ENCODE peak calls at places on chromosome 16, in seven cellular contexts. B, V, C, J, A, S and X are unnamed samples.

GRCh38 chr16:3625911-3626732 is 14.7 kb upstream of the SLX4 start:
- DNase-seq in J (peak; percentile 59), B (no peak), V (no peak), A (peak; percentile 79), S (no peak), C (no peak), X (no peak)

GRCh38 chr16:83338941-83339340 is 468.8 kb upstream of the HSBP1 start:
- DNase-seq in C (no peak), B (no peak), V (no peak), A (no peak), S (no peak), J (peak; percentile 37), X (no peak)

GRCh38 chr16:23494188-23494587 is 16.1 kb downstream of the GGA2 start:
- DNase-seq in S (no peak), C (no peak), B (no peak), J (no peak), A (no peak), V (no peak), X (no peak)

GRCh38 chr16:5791011-5791410 is 693.4 kb upstream of the EEF2KMT start:
- DNase-seq in V (no peak), S (no peak), C (no peak), B (no peak), J (no peak), A (no peak), X (no peak)

GRCh38 chr16:74307383-74307782 is 10.8 kb downstream of the PSMD7 start:
- DNase-seq in V (no peak), J (no peak), C (no peak), A (no peak), S (no peak), B (no peak), X (no peak)

GRCh38 chr16:72908362-72908838 is 139.5 kb downstream of the ZFHX3 start:
- DNase-seq in J (no peak), S (peak; percentile 19), A (no peak), V (no peak), C (no peak), B (no peak), X (no peak)

GRCh38 chr16:82133798-82134197 is 36.2 kb downstream of the MPHOSPH6 start:
- DNase-seq in B (no peak), C (no peak), S (no peak), V (no peak), J (no peak), A (no peak), X (no peak)

GRCh38 chr16:19601083-19601976 is 45.8 kb downstream of the VPS35L start:
- DNase-seq in J (peak; percentile 67), A (peak; percentile 24), S (no peak), B (peak; percentile 65), V (peak; percentile 36), C (no peak), X (peak; percentile 5)

GRCh38 chr16:46731691-46732555 is 16.2 kb downstream of the MYLK3 start:
- DNase-seq in V (no peak), S (no peak), C (peak; percentile 41), A (no peak), J (peak; percentile 73), B (no peak), X (no peak)

GRCh38 chr16:24635900-24636610 is 93.4 kb upstream of the TNRC6A start:
- DNase-seq in J (peak; percentile 98), A (no peak), S (peak; percentile 90), V (no peak), C (peak; percentile 71), B (peak; percentile 84), X (peak; percentile 72)

GRCh38 chr16:48542020-48542473 is 67.9 kb downstream of the N4BP1 start:
- DNase-seq in C (peak; percentile 37), A (peak; percentile 38), J (peak; percentile 75), S (no peak), V (no peak), B (peak; percentile 61), X (no peak)

GRCh38 chr16:49743206-49743470 is 112.8 kb downstream of the ZNF423 start:
- DNase-seq in S (no peak), V (no peak), C (no peak), A (no peak), B (no peak), J (no peak), X (no peak)

GRCh38 chr16:4142268-4142667 is 26.0 kb upstream of the ADCY9 start:
- DNase-seq in J (no peak), V (no peak), C (no peak), A (no peak), S (no peak), B (no peak), X (no peak)

GRCh38 chr16:86604436-86605220 is 26.3 kb downstream of the FOXL1 start:
- DNase-seq in B (no peak), J (no peak), A (peak; percentile 45), C (no peak), S (no peak), V (no peak), X (no peak)

GRCh38 chr16:59574296-59574695 is 840.2 kb upstream of the GOT2 start:
- DNase-seq in V (no peak), S (no peak), A (no peak), C (no peak), B (no peak), J (no peak), X (no peak)

GRCh38 chr16:52925143-52925542 is 127.6 kb downstream of the CHD9NB start:
- DNase-seq in C (no peak), J (no peak), A (no peak), V (no peak), S (no peak), B (no peak), X (no peak)

GRCh38 chr16:57696240-57696639 is 1.6 kb downstream of the DRC7 start:
- DNase-seq in C (no peak), V (no peak), J (no peak), A (no peak), S (no peak), B (no peak), X (no peak)

GRCh38 chr16:66521951-66522771 is 27.8 kb downstream of the TK2 start:
- DNase-seq in J (peak; percentile 83), B (no peak), C (no peak), A (peak; percentile 14), V (peak; percentile 90), S (no peak), X (peak; percentile 97)

GRCh38 chr16:8370374-8371015 is 219.8 kb downstream of the TMEM114 start:
- DNase-seq in S (no peak), J (no peak), V (no peak), A (no peak), C (no peak), B (no peak), X (peak; percentile 12)

GRCh38 chr16:19843371-19843770 is 41.3 kb downstream of the GPRC5B start:
- DNase-seq in V (no peak), S (no peak), C (no peak), J (no peak), A (no peak), B (no peak), X (no peak)

GRCh38 chr16:82016268-82016667 is 5.0 kb upstream of the SDR42E1 start:
- DNase-seq in J (peak; percentile 66), S (no peak), A (no peak), C (peak; percentile 29), B (peak; percentile 14), V (peak; percentile 52), X (no peak)

GRCh38 chr16:82773018-82773417 is 146.2 kb downstream of the CDH13 start:
- DNase-seq in V (no peak), S (no peak), J (peak; percentile 12), B (no peak), A (no peak), C (no peak), X (no peak)

GRCh38 chr16:19833176-19833575 is 51.5 kb downstream of the GPRC5B start:
- DNase-seq in B (no peak), A (no peak), J (peak; percentile 37), V (no peak), S (no peak), C (no peak), X (no peak)

GRCh38 chr16:69171325-69172095 is 15.5 kb upstream of the SNTB2 start:
- DNase-seq in J (peak; percentile 68), V (no peak), B (no peak), S (no peak), C (no peak), A (no peak), X (peak; percentile 76)

GRCh38 chr16:74730049-74730683 is 29.5 kb upstream of the MLKL start:
- DNase-seq in V (no peak), B (no peak), C (no peak), S (no peak), A (no peak), J (no peak), X (no peak)

GRCh38 chr16:24218299-24218698 is 37.8 kb upstream of the CACNG3 start:
- DNase-seq in J (no peak), S (no peak), A (no peak), C (no peak), V (no peak), B (no peak), X (no peak)

DNA sequence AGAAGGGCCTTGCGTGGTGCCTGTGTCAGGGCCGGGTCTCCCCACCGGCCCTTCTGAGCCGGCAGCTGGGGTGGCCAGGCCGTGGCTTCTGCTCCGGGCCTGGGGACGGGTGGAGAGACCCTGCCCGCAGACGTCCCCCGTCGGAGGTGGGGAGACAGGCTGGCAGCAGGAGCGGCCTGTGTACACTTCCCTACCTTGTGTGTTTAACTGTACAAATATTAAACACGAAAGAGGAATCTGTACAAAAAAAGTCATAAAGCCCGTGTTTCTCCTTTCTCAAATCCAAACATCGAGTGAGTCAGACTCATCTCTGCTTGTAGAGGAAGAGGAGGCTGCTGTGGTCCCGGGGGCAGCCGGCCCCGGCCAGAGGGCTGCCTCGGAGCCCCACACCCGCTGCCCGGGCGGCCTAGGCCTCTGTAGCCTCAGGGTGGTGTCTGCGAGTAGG is 2.0 kb downstream of the CACNA1H start:
- DNase-seq in S (no peak), A (no peak), C (no peak), J (no peak), V (no peak), B (no peak), X (no peak)
- H3K4me3 ChIP-seq in S (no peak overlapping the region), A (no peak overlapping the region), C (peak overlapping the region; percentile 35), J (no peak overlapping the region), V (no peak overlapping the region), B (no peak overlapping the region), X (no peak overlapping the region)

GRCh38 chr16:732936-733335 is 6.0 kb downstream of the HAGHL start:
- DNase-seq in S (no peak), B (no peak), A (no peak), J (no peak), C (no peak), V (no peak), X (no peak)
- H3K36me3 ChIP-seq in S (peaks cover 29% of the 10 kb centered on the region), B (peaks cover 83% of the 10 kb centered on the region), A (peaks cover 81% of the 10 kb centered on the region), J (peaks cover 6% of the 10 kb centered on the region), C (no peaks in the 10 kb centered on the region), V (peaks cover 6% of the 10 kb centered on the region), X (peaks cover 2% of the 10 kb centered on the region)

GRCh38 chr16:26765087-26765486 is 301.6 kb upstream of the C16orf82 start:
- DNase-seq in S (no peak), B (no peak), J (no peak), A (peak; percentile 10), C (no peak), V (no peak), X (no peak)
- TF ChIP-seq CTCF in S (no peak), B (peak; percentile 26), J (no peak), A (peak; percentile 53), C (peak; percentile 58), V (peak; percentile 50), X (peak; percentile 13)

DNA sequence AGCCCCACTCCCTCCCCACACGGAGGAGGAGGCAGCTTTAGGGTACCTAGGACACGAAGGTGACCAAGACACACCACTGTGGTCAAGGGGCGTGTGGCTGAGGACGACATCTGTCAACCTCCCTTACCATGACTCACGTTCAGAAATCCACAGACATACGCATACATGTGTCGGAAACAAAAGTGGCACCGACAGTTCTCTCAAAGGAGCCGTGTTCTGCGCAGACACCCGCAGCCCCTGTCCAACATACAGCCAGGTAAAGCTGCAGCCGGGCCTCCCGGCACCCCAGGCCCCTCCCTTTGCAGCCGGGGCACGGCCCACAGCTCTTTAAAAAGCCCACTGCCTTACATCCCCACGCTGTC is 40.4 kb upstream of the KLHDC4 start:
- DNase-seq in J (no peak), C (no peak), S (peak; percentile 69), A (no peak), B (no peak), V (peak; percentile 16), X (no peak)
- H3K4me3 ChIP-seq in J (no peak overlapping the region), C (peak overlapping the region; percentile 54), S (peak overlapping the region; percentile 23), A (peak overlapping the region; percentile 65), B (no peak overlapping the region), V (peak overlapping the region; percentile 66), X (peak overlapping the region; percentile 15)